ENCODE peak calls at places on chromosomes 11 and 22, in eight cellular contexts. E is CD8-positive, alpha-beta memory T cell; B is posterior vena cava; D is stimulated activated CD4-positive, alpha-beta T cell treated with anti-CD3 and anti-CD28 coated beads, Interleukin-4, amount 100 ng/mL, for 1 hour; S is HAP-1; M is NCI-H187 treated with DMSO at 0.1 percent for 48 hours; Y is activated CD8-positive, alpha-beta memory T cell treated with anti-CD3 and anti-CD28 coated beads, Interleukin-2, amount 50 U/mL, for 4 hours; G is ovary. T is an unnamed sample.

GRCh38 chr11:116913000-116913399 is 75.6 kb upstream of the APOA1 start:
- DNase-seq in E (no peak), B (no peak), D (no peak), S (no peak), M (no peak), Y (no peak), G (no peak), T (peak)

GRCh38 chr11:13297917-13298356 is 20.3 kb downstream of the BMAL1 start:
- DNase-seq in E (no peak), B (no peak), D (no peak), S (no peak), M (no peak), Y (no peak), G (no peak), T (no peak)

GRCh38 chr22:17964647-17965046 is 59.7 kb downstream of the MICAL3 start:
- DNase-seq in E (no peak), B (no peak), D (no peak), S (no peak), M (no peak), Y (no peak), G (no peak), T (no peak)

GRCh38 chr22:32413715-32414114 is 1.7 kb upstream of the RTCB start:
- DNase-seq in E (no peak), B (no peak), D (no peak), S (peak), M (no peak), Y (no peak), G (no peak), T (peak)

GRCh38 chr11:125357551-125357950 is 138.5 kb downstream of the FEZ1 start:
- DNase-seq in E (no peak), B (no peak), D (no peak), S (no peak), M (no peak), Y (no peak), G (no peak), T (peak)

GRCh38 chr11:63951779-63952536 is 13.2 kb downstream of the NAA40 start:
- DNase-seq in E (peak), B (no peak), D (no peak), S (no peak), M (no peak), Y (peak), G (no peak), T (no peak)

GRCh38 chr11:3710485-3711259 is 39.5 kb upstream of the CHRNA10 start:
- DNase-seq in E (no peak), B (no peak), D (no peak), S (no peak), M (no peak), Y (no peak), G (no peak), T (peak)

GRCh38 chr11:61378713-61379313 is 13.6 kb upstream of the TMEM216 start:
- DNase-seq in E (no peak), B (no peak), D (no peak), S (no peak), M (no peak), Y (no peak), G (no peak), T (peak)

GRCh38 chr11:123559418-123559817 is 95.0 kb downstream of the SCN3B start:
- DNase-seq in E (no peak), B (no peak), D (no peak), S (no peak), M (peak), Y (no peak), G (no peak), T (no peak)

GRCh38 chr11:63553759-63554158 is 9.4 kb downstream of the PLAAT2 start:
- DNase-seq in E (peak), B (no peak), D (peak), S (no peak), M (no peak), Y (peak), G (no peak), T (peak)

GRCh38 chr11:129852125-129852740 is 36.6 kb downstream of the TMEM45B start:
- DNase-seq in E (no peak), B (no peak), D (no peak), S (no peak), M (no peak), Y (no peak), G (no peak), T (no peak)

GRCh38 chr22:20258584-20259335 is 9.4 kb downstream of the RTN4R start:
- DNase-seq in E (no peak), B (no peak), D (peak), S (no peak), M (no peak), Y (no peak), G (no peak), T (no peak)

GRCh38 chr22:22109693-22110466 is 127.3 kb upstream of the TOP3B start:
- DNase-seq in E (no peak), B (no peak), D (no peak), S (no peak), M (no peak), Y (no peak), G (no peak), T (no peak)

GRCh38 chr11:1878134-1879031 is 13.3 kb downstream of the PRR33 start:
- DNase-seq in E (no peak), B (peak), D (no peak), S (no peak), M (no peak), Y (no peak), G (no peak), T (no peak)

GRCh38 chr22:26199665-26200064 is 30.4 kb downstream of the SEZ6L start:
- DNase-seq in E (no peak), B (no peak), D (no peak), S (no peak), M (no peak), Y (no peak), G (no peak), T (no peak)

GRCh38 chr11:134069996-134070845 is 1.3 kb downstream of the JAM3 start:
- DNase-seq in E (no peak), B (no peak), D (no peak), S (no peak), M (no peak), Y (no peak), G (no peak), T (no peak)

GRCh38 chr11:120239713-120240640 is at the start of gene POU2F3:
- DNase-seq in E (no peak), B (no peak), D (no peak), S (no peak), M (no peak), Y (no peak), G (no peak), T (no peak)

GRCh38 chr11:31809857-31810778 is 1.0 kb downstream of the PAX6 start:
- DNase-seq in E (no peak), B (peak), D (no peak), S (no peak), M (no peak), Y (no peak), G (no peak), T (peak)

GRCh38 chr11:125412177-125412496 is 83.9 kb downstream of the FEZ1 start:
- DNase-seq in E (no peak), B (peak), D (no peak), S (no peak), M (no peak), Y (no peak), G (no peak), T (no peak)

GRCh38 chr11:102564110-102564509 is 33.6 kb upstream of the MMP7 start:
- DNase-seq in E (no peak), B (no peak), D (no peak), S (no peak), M (no peak), Y (no peak), G (no peak), T (peak)

GRCh38 chr11:61505640-61506155 is 2.9 kb upstream of the LRRC10B start:
- DNase-seq in E (no peak), B (no peak), D (no peak), S (no peak), M (no peak), Y (no peak), G (no peak), T (no peak)

GRCh38 chr22:21857501-21857914 is 9.9 kb downstream of the MAPK1 start:
- DNase-seq in E (no peak), B (no peak), D (no peak), S (no peak), M (no peak), Y (no peak), G (no peak), T (no peak)

GRCh38 chr22:46897246-46897623 is 134.8 kb downstream of the TBC1D22A start:
- DNase-seq in E (no peak), B (no peak), D (no peak), S (no peak), M (no peak), Y (no peak), G (no peak), T (no peak)

GRCh38 chr11:118900535-118901384 is 17.1 kb downstream of the CXCR5 start:
- DNase-seq in E (no peak), B (no peak), D (no peak), S (no peak), M (no peak), Y (no peak), G (peak), T (no peak)

GRCh38 chr11:6526411-6527135 is 29.5 kb downstream of the DNHD1 start:
- DNase-seq in E (no peak), B (no peak), D (no peak), S (no peak), M (no peak), Y (no peak), G (no peak), T (no peak)

GRCh38 chr22:30873086-30873650 is 95.4 kb downstream of the MORC2 start:
- DNase-seq in E (no peak), B (peak), D (no peak), S (no peak), M (no peak), Y (no peak), G (no peak), T (no peak)

GRCh38 chr11:76578655-76579046 is 91.9 kb downstream of the LRRC32 start:
- DNase-seq in E (no peak), B (peak), D (no peak), S (no peak), M (no peak), Y (no peak), G (no peak), T (no peak)

GRCh38 chr11:69487849-69488542 is 6.5 kb downstream of the LINC01488 start:
- DNase-seq in E (no peak), B (peak), D (no peak), S (no peak), M (no peak), Y (no peak), G (no peak), T (no peak)

GRCh38 chr22:40594924-40595323 is 41.6 kb downstream of the MRTFA start:
- DNase-seq in E (no peak), B (no peak), D (no peak), S (no peak), M (no peak), Y (no peak), G (no peak), T (no peak)

GRCh38 chr22:20994902-20995241 is 7.0 kb downstream of the THAP7 start:
- DNase-seq in E (no peak), B (no peak), D (no peak), S (no peak), M (no peak), Y (no peak), G (no peak), T (no peak)

GRCh38 chr11:103808246-103808645 is 228.2 kb upstream of the DDI1 start:
- DNase-seq in E (no peak), B (no peak), D (no peak), S (no peak), M (no peak), Y (no peak), G (no peak), T (peak)

GRCh38 chr11:47056261-47056915 is 119.8 kb downstream of the CSTPP1 start:
- DNase-seq in E (no peak), B (no peak), D (no peak), S (no peak), M (no peak), Y (no peak), G (no peak), T (peak)

GRCh38 chr11:63672934-63673539 is 1.9 kb upstream of the ATL3 start:
- DNase-seq in E (no peak), B (no peak), D (no peak), S (no peak), M (no peak), Y (no peak), G (no peak), T (no peak)

GRCh38 chr11:94131363-94132115 is 2.9 kb downstream of the PANX1 start:
- DNase-seq in E (no peak), B (no peak), D (no peak), S (no peak), M (no peak), Y (no peak), G (no peak), T (no peak)

GRCh38 chr11:20089796-20090653 is 70.2 kb downstream of the DBX1 start:
- DNase-seq in E (no peak), B (no peak), D (no peak), S (no peak), M (no peak), Y (no peak), G (no peak), T (peak)

GRCh38 chr11:123429851-123430735 is at the start of gene GRAMD1B:
- DNase-seq in E (peak), B (peak), D (peak), S (peak), M (no peak), Y (peak), G (peak), T (peak)

GRCh38 chr22:19879996-19880785 is 25.5 kb upstream of the GNB1L start:
- DNase-seq in E (no peak), B (peak), D (peak), S (no peak), M (no peak), Y (peak), G (no peak), T (no peak)

T was measured in astrocyte.